ENCODE peak calls at places on chromosomes 7 and 10, in seven cellular contexts. B, D, C, F, W, K and V are unnamed samples.

GRCh38 chr7:112207106-112207592 is 654 bp downstream of the ZNF277 start:
- DNase-seq in B (peak; percentile 44), D (no peak), C (peak; percentile 41), F (peak; percentile 58), W (no peak), K (no peak), V (no peak)

GRCh38 chr7:92973293-92973731 is 136.9 kb upstream of the CDK6 start:
- DNase-seq in B (no peak), D (no peak), C (no peak), F (peak; percentile 22), W (no peak), K (no peak), V (no peak)

GRCh38 chr7:41574377-41574776 is 128.5 kb downstream of the INHBA start:
- DNase-seq in B (no peak), D (no peak), C (no peak), F (peak; percentile 53), W (no peak), K (no peak), V (no peak)

GRCh38 chr7:93897680-93898079 is 7.1 kb upstream of the TFPI2 start:
- DNase-seq in B (no peak), D (no peak), C (no peak), F (no peak), W (no peak), K (no peak), V (no peak)

GRCh38 chr7:73451780-73452398 is 18.3 kb downstream of the FZD9 start:
- DNase-seq in B (peak; percentile 75), D (no peak), C (peak; percentile 70), F (peak; percentile 81), W (peak; percentile 57), K (no peak), V (peak; percentile 43)

GRCh38 chr10:121804460-121804859 is 123.4 kb downstream of the ATE1 start:
- DNase-seq in B (no peak), D (no peak), C (no peak), F (no peak), W (no peak), K (no peak), V (no peak)

GRCh38 chr10:66917104-66917503 is 8.7 kb upstream of the LRRTM3 start:
- DNase-seq in B (no peak), D (no peak), C (no peak), F (no peak), W (no peak), K (no peak), V (no peak)

GRCh38 chr7:98278408-98278807 is 3.1 kb upstream of the BRI3 start:
- DNase-seq in B (peak; percentile 22), D (no peak), C (no peak), F (no peak), W (peak; percentile 24), K (no peak), V (no peak)

GRCh38 chr7:105257338-105257737 is 131.4 kb downstream of the SRPK2 start:
- DNase-seq in B (peak; percentile 50), D (no peak), C (peak; percentile 71), F (no peak), W (no peak), K (no peak), V (peak; percentile 17)

GRCh38 chr7:1742555-1743303 is 72.7 kb downstream of the ELFN1 start:
- DNase-seq in B (peak; percentile 94), D (no peak), C (no peak), F (peak; percentile 35), W (no peak), K (peak; percentile 66), V (peak; percentile 76)

GRCh38 chr10:32139223-32140073 is 83.2 kb upstream of the KIF5B start:
- DNase-seq in B (peak; percentile 20), D (peak; percentile 29), C (no peak), F (peak; percentile 95), W (peak; percentile 57), K (peak; percentile 86), V (peak; percentile 6)

GRCh38 chr10:130026670-130027456 is 62.8 kb upstream of the EBF3 start:
- DNase-seq in B (no peak), D (no peak), C (no peak), F (no peak), W (no peak), K (no peak), V (peak; percentile 3)

GRCh38 chr7:147607151-147607800 is 983.3 kb upstream of the C7orf33 start:
- DNase-seq in B (no peak), D (no peak), C (no peak), F (no peak), W (no peak), K (no peak), V (no peak)

GRCh38 chr7:140810830-140811556 is 113.7 kb downstream of the BRAF start:
- DNase-seq in B (peak; percentile 67), D (peak; percentile 45), C (peak; percentile 86), F (peak; percentile 86), W (peak; percentile 76), K (peak; percentile 69), V (peak; percentile 62)

GRCh38 chr10:119466655-119467054 is 75.9 kb downstream of the RGS10 start:
- DNase-seq in B (no peak), D (no peak), C (no peak), F (no peak), W (no peak), K (no peak), V (no peak)

GRCh38 chr10:73937333-73938020 is 26.5 kb downstream of the PLAU start:
- DNase-seq in B (no peak), D (no peak), C (no peak), F (no peak), W (no peak), K (peak; percentile 84), V (no peak)

GRCh38 chr7:129394982-129395906 is 39.0 kb upstream of the STRIP2 start:
- DNase-seq in B (no peak), D (no peak), C (no peak), F (no peak), W (no peak), K (no peak), V (no peak)

GRCh38 chr7:127943541-127944521 is 87.4 kb downstream of the LRRC4 start:
- DNase-seq in B (peak; percentile 22), D (no peak), C (no peak), F (no peak), W (no peak), K (peak; percentile 35), V (peak; percentile 90)

GRCh38 chr7:29806131-29806792 is at the start of gene WIPF3:
- DNase-seq in B (peak; percentile 90), D (peak; percentile 22), C (no peak), F (peak; percentile 6), W (no peak), K (peak; percentile 14), V (peak; percentile 40)

DNA sequence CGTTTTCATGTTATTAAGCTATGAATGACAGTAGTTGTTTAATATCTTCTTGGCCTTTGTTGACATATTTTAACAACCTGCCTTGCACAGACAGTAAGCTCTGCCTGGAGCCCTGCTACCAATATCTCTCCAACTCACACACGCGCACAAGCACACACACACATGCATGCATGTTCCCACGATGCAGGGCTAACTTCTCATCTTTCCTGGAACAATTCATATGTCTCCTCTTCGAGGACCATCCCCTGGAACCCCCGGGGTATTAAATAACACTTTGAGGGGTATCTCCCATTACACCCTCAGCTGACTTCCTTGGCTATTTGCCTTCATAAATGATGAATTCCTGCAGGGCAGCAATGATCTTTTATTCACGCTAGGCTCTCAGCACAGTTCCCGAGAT is 258.0 kb downstream of the TRIL start:
- DNase-seq in B (no peak), D (no peak), C (no peak), F (no peak), W (no peak), K (no peak), V (no peak)
- H3K4me3 ChIP-seq in B (no peak overlapping the region), D (no peak overlapping the region), C (no peak overlapping the region), F (no peak overlapping the region), W (no peak overlapping the region), K (no peak overlapping the region), V (no peak overlapping the region)

DNA sequence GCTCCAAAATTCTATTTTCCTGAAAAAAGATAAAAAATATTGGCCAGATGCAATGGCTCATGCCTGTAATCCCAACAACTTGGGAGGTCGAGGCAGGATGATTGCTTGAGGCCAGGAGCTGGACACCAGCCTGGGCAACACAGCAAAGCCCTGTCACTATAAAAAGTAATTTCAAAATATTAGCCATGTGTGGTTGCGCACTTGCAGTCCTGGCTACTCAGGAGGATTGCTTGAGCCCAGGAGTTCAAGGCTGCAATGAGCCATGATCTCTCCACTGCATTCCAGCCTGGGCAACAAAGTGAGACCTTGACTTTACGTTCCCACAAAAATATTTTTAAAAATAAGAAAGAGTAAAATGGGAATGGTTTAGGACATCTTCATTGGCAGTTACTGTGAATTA is 104.1 kb upstream of the AFAP1L2 start:
- DNase-seq in B (no peak), D (no peak), C (no peak), F (no peak), W (peak; percentile 16), K (no peak), V (no peak)
- H3K4me1 ChIP-seq in B (no peaks in the 10 kb centered on the region), D (peaks cover 81% of the 10 kb centered on the region), C (peaks cover 67% of the 10 kb centered on the region), F (peaks cover 19% of the 10 kb centered on the region), W (peaks cover 76% of the 10 kb centered on the region), K (peaks cover 52% of the 10 kb centered on the region), V (peaks cover 3% of the 10 kb centered on the region)

GRCh38 chr7:101035941-101036340 is 16.1 kb downstream of the MUC17 start:
- DNase-seq in B (no peak), D (no peak), C (no peak), F (no peak), W (no peak), K (no peak), V (no peak)
- H3K27me3 ChIP-seq in B (peaks cover 4% of the 10 kb centered on the region), D (no peaks in the 10 kb centered on the region), C (no peaks in the 10 kb centered on the region), F (peaks cover 67% of the 10 kb centered on the region), W (peaks cover 3% of the 10 kb centered on the region), K (no peaks in the 10 kb centered on the region), V (no peaks in the 10 kb centered on the region)

GRCh38 chr7:26398436-26399308 is 107.0 kb downstream of the SNX10 start:
- DNase-seq in B (peak; percentile 97), D (peak; percentile 62), C (peak; percentile 94), F (peak; percentile 66), W (no peak), K (peak; percentile 53), V (peak; percentile 61)

GRCh38 chr7:26399747-26400146 is 108.1 kb downstream of the SNX10 start:
- DNase-seq in B (peak; percentile 27), D (no peak), C (no peak), F (no peak), W (no peak), K (no peak), V (peak; percentile 49)

GRCh38 chr7:26399309-26399610 is 107.6 kb downstream of the SNX10 start:
- DNase-seq in B (peak; percentile 83), D (no peak), C (no peak), F (no peak), W (no peak), K (no peak), V (no peak)

GRCh38 chr7:26397326-26397725 is 105.7 kb downstream of the SNX10 start:
- DNase-seq in B (peak; percentile 32), D (no peak), C (no peak), F (no peak), W (no peak), K (no peak), V (peak; percentile 10)

DNA sequence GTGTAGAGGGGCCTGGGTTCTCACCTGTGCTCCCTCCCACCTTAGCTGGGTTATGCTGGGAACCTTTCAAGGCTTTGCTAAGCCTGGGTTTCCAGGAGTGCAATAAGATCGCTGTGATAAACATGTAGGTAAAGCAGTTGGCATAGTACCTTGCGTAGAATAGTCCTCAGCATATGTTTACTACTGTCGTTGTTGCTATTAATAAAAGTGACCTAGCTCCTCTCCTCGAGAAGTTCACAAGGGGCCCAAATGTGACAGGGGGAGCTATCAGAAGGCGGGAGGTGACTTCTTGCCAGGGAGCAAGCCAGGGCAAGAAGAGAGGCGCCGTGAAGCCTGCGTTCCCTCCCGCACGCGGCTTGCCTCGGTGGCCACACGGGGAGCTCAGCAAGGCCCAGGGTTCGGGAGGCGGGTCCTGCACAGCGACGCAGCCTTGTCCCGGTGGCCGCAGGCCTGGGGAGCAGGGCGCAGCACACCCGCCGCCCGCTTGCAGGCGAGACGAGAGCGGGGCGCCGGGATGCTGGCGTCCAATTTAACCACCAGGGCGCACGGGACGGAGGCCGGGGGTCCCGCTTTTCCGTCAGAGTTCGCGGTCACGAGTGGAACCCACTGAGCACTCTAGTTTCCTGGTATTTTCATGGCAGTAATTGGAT is 106.2 kb downstream of the SNX10 start:
- DNase-seq in B (peak; percentile 89), D (no peak), C (peak; percentile 51), F (no peak), W (no peak), K (peak; percentile 17), V (no peak)
- H3K4me3 ChIP-seq in B (peak overlapping the region; percentile 63), D (peak overlapping the region; percentile 46), C (peak overlapping the region; percentile 71), F (peak overlapping the region; percentile 83), W (peak overlapping the region; percentile 69), K (peak overlapping the region; percentile 80), V (peak overlapping the region; percentile 31)